ENCODE peak calls at places on chromosomes 7 and 10, in nine cellular contexts. I is aorta, Z is AG04450, V is stomach, G is lung, B is SJSA1, K is AG09309, J is Peyer's patch, C is NT2/D1. O is an unnamed sample.

GRCh38 chr10:18060217-18060616 is 80.0 kb upstream of the CACNB2 start:
- DNase-seq in J (no peak), Z (peak), C (no peak), I (no peak), V (no peak), B (no peak), K (no peak), G (no peak), O (no peak)

GRCh38 chr7:55018361-55019328 is at the start of gene EGFR:
- DNase-seq in C (peak), G (peak), I (peak), J (peak), K (no peak), B (peak), V (peak), Z (peak), O (no peak)

GRCh38 chr7:146175716-146176115 is 59.1 kb downstream of the CNTNAP2 start:
- DNase-seq in J (no peak), K (no peak), Z (no peak), C (no peak), I (no peak), V (no peak), B (no peak), G (no peak), O (no peak)

GRCh38 chr7:28768577-28769147 is 189.5 kb downstream of the TRIL start:
- DNase-seq in V (no peak), C (no peak), J (no peak), K (no peak), G (no peak), I (no peak), B (no peak), Z (no peak), O (peak)

GRCh38 chr7:98249106-98249505 is 2.9 kb downstream of the TECPR1 start:
- DNase-seq in J (no peak), B (no peak), V (no peak), C (no peak), K (no peak), I (no peak), Z (no peak), G (no peak), O (no peak)

GRCh38 chr10:91820144-91820543 is 21.9 kb downstream of the TNKS2 start:
- DNase-seq in C (no peak), I (no peak), K (no peak), V (no peak), J (no peak), G (no peak), Z (no peak), B (no peak), O (no peak)

GRCh38 chr7:47461161-47461560 is 120.8 kb downstream of the TNS3 start:
- DNase-seq in G (no peak), K (no peak), V (no peak), J (no peak), B (no peak), I (peak), Z (no peak), C (no peak), O (no peak)

GRCh38 chr10:37794305-37794976 is 63.0 kb downstream of the ZNF248 start:
- DNase-seq in G (no peak), C (no peak), V (no peak), B (no peak), K (no peak), Z (no peak), I (no peak), J (no peak), O (no peak)

GRCh38 chr10:64350665-64351064 is 829.5 kb downstream of the REEP3 start:
- DNase-seq in V (no peak), Z (no peak), C (no peak), J (no peak), K (no peak), G (no peak), I (no peak), B (no peak), O (no peak)

GRCh38 chr7:36945612-36946400 is 221.5 kb upstream of the AOAH start:
- DNase-seq in C (no peak), K (no peak), V (peak), G (no peak), Z (no peak), B (no peak), J (peak), I (no peak), O (no peak)

GRCh38 chr7:24241216-24241615 is 42.8 kb upstream of the NPY start:
- DNase-seq in G (no peak), V (no peak), J (no peak), K (no peak), B (no peak), Z (no peak), C (no peak), I (no peak), O (no peak)

GRCh38 chr7:105806592-105807266 is 69.7 kb downstream of the ATXN7L1 start:
- DNase-seq in V (peak), B (peak), J (no peak), I (no peak), K (no peak), Z (no peak), C (no peak), G (no peak), O (no peak)

GRCh38 chr10:114024876-114025609 is 18.6 kb upstream of the ADRB1 start:
- DNase-seq in J (no peak), K (no peak), I (no peak), C (no peak), Z (no peak), V (no peak), B (peak), G (no peak), O (peak)

GRCh38 chr10:21173433-21173963 is 276.4 kb upstream of the NEBL start:
- DNase-seq in V (no peak), I (no peak), K (no peak), J (peak), G (no peak), B (no peak), Z (no peak), C (no peak), O (no peak)
- H3K4me3 ChIP-seq in V (peak), I (no peak), K (peak), J (peak), G (peak), B (peak), Z (peak), C (peak), O (peak)

GRCh38 chr7:101868191-101868950 is 50.9 kb downstream of the CUX1 start:
- DNase-seq in J (no peak), C (no peak), G (no peak), Z (no peak), B (no peak), V (no peak), I (no peak), K (no peak), O (no peak)

GRCh38 chr7:101870361-101871062 is 53.1 kb downstream of the CUX1 start:
- DNase-seq in C (no peak), K (no peak), B (no peak), G (peak), J (no peak), I (no peak), Z (no peak), V (peak), O (no peak)

GRCh38 chr7:101869026-101869900 is 51.8 kb downstream of the CUX1 start:
- DNase-seq in G (no peak), I (no peak), K (no peak), B (no peak), V (no peak), Z (no peak), C (no peak), J (peak), O (no peak)

GRCh38 chr7:101871351-101871750 is 53.9 kb downstream of the CUX1 start:
- DNase-seq in K (no peak), I (no peak), J (no peak), V (no peak), Z (no peak), G (no peak), C (no peak), B (no peak), O (no peak)

GRCh38 chr7:101869901-101870290 is 52.5 kb downstream of the CUX1 start:
- DNase-seq in C (no peak), V (no peak), I (no peak), J (no peak), G (no peak), K (no peak), Z (no peak), B (no peak), O (no peak)
- H3K4me3 ChIP-seq in C (no peak), V (no peak), I (no peak), J (no peak), G (no peak), K (no peak), Z (no peak), B (no peak), O (no peak)

GRCh38 chr10:1044146-1044545 is 4.8 kb downstream of the IDI1 start:
- DNase-seq in V (no peak), G (no peak), J (no peak), C (no peak), Z (no peak), K (no peak), B (no peak), I (no peak), O (no peak)
- H3K4me3 ChIP-seq in V (no peak), G (no peak), J (no peak), C (no peak), Z (no peak), K (no peak), B (no peak), I (no peak), O (no peak)

DNA sequence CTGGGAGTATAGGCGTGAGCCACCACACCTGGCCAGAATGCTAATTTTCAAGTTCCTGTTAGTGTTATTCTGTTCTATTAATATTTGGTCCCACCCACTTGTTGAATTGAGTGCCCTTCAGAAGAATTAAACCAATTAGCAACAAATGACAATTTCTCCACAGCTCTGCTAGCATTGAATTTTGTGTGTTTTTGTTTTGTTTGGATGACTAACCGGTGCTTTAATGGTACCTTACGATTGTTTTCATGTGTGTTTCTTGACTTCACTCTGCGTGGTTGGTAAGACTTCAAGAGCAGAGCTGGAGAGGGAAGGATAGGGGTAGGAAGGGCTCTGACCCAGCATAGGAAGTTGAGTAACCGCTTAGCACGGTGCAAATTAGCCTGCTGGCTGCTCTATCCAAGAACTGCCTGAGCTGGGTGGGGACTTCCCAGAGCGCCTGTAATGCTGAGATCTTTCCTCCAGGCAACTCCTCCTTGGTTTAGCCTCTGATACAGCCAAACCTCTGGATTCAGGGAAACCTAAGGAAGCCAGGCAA is 4.6 kb downstream of the ARPC1B start:
- DNase-seq in B (peak), V (peak), J (no peak), Z (peak), G (peak), I (peak), K (peak), C (no peak), O (peak)
- H3K4me3 ChIP-seq in B (no peak), V (peak), J (no peak), Z (no peak), G (no peak), I (no peak), K (no peak), C (no peak), O (no peak)

O was measured in skeletal muscle cell.